ENCODE peak calls at places on chromosomes 11 and 22, in seven cellular contexts. Q is anterior cingulate cortex; C is prostate gland; L is amniotic stem cell; O is stimulated activated CD8-positive, alpha-beta memory T cell treated with anti-CD3 and anti-CD28 coated beads, Interleukin-12 subunit alpha, Interleukin-12 subunit beta, amount 100 ng/mL, for 1 hour; H is neural progenitor cell; Z is BE2C. J is an unnamed sample.

GRCh38 chr22:39429186-39429585 is 27.6 kb upstream of the MGAT3 start:
- DNase-seq in L (no peak), H (no peak), C (no peak), Z (no peak), Q (no peak), O (no peak), J (no peak)

GRCh38 chr11:57248780-57249383 is 11.8 kb upstream of the APLNR start:
- DNase-seq in L (peak; percentile 69), O (no peak), C (peak; percentile 24), Q (peak; percentile 7), H (peak; percentile 89), Z (peak; percentile 74), J (peak; percentile 44)

GRCh38 chr11:61747389-61748285 is 4.8 kb upstream of the MYRF start:
- DNase-seq in O (no peak), C (peak; percentile 64), Z (peak; percentile 67), L (no peak), Q (peak; percentile 41), H (peak; percentile 88), J (peak; percentile 82)

GRCh38 chr22:49600891-49601431 is 226.7 kb downstream of the BRD1 start:
- DNase-seq in C (no peak), H (no peak), Q (no peak), L (no peak), O (no peak), Z (no peak), J (no peak)

GRCh38 chr11:119806064-119806915 is 77.3 kb upstream of the NECTIN1 start:
- DNase-seq in C (no peak), L (no peak), Q (no peak), Z (no peak), H (no peak), O (no peak), J (no peak)

GRCh38 chr11:75276696-75277095 is 36.1 kb downstream of the TPBGL start:
- DNase-seq in Z (no peak), C (no peak), L (no peak), H (no peak), O (no peak), Q (no peak), J (no peak)

GRCh38 chr11:123645576-123645975 is 8.8 kb downstream of the SCN3B start:
- DNase-seq in O (no peak), H (no peak), Q (no peak), L (no peak), C (no peak), Z (no peak), J (no peak)

GRCh38 chr22:23845661-23846469 is 7.1 kb upstream of the DERL3 start:
- DNase-seq in H (no peak), L (no peak), C (no peak), Q (no peak), O (no peak), Z (no peak), J (no peak)

GRCh38 chr11:94325681-94326080 is 21.3 kb downstream of the IZUMO1R start:
- DNase-seq in L (no peak), Z (peak; percentile 55), C (no peak), Q (no peak), H (peak; percentile 73), O (peak; percentile 27), J (no peak)

GRCh38 chr22:46791201-46791731 is 28.8 kb downstream of the TBC1D22A start:
- DNase-seq in L (no peak), C (no peak), Q (no peak), Z (peak; percentile 37), O (peak; percentile 66), H (no peak), J (peak; percentile 78)

GRCh38 chr22:49976439-49977175 is 16.0 kb downstream of the PIM3 start:
- DNase-seq in O (no peak), Z (no peak), Q (no peak), H (no peak), C (no peak), L (no peak), J (no peak)

GRCh38 chr11:15341587-15341986 is 226.9 kb downstream of the INSC start:
- DNase-seq in O (no peak), C (no peak), L (no peak), H (peak; percentile 48), Z (no peak), Q (no peak), J (no peak)

GRCh38 chr22:35761037-35761436 is 43.4 kb downstream of the APOL5 start:
- DNase-seq in H (no peak), Q (no peak), O (no peak), Z (no peak), L (no peak), C (no peak), J (no peak)

GRCh38 chr11:118703563-118704106 is 24.2 kb upstream of the TREH start:
- DNase-seq in Q (no peak), O (no peak), Z (no peak), C (no peak), H (no peak), L (no peak), J (no peak)

GRCh38 chr11:59883597-59883996 is 5.0 kb downstream of the OOSP3 start:
- DNase-seq in H (no peak), C (no peak), O (no peak), Q (no peak), L (no peak), Z (no peak), J (no peak)

GRCh38 chr11:71474141-71474770 is 21.3 kb downstream of the NADSYN1 start:
- DNase-seq in L (no peak), O (no peak), Z (no peak), Q (no peak), H (no peak), C (no peak), J (no peak)

GRCh38 chr11:69922015-69922595 is 102.9 kb upstream of the FGF3 start:
- DNase-seq in Q (no peak), C (no peak), L (no peak), O (no peak), H (no peak), Z (no peak), J (no peak)

GRCh38 chr11:33505140-33505539 is 195.5 kb downstream of the C11orf91 start:
- DNase-seq in C (no peak), L (no peak), O (no peak), Z (no peak), Q (no peak), H (no peak), J (no peak)

GRCh38 chr22:45878901-45879551 is 97.9 kb downstream of the WNT7B start:
- DNase-seq in C (no peak), H (no peak), Z (peak; percentile 27), Q (no peak), O (no peak), L (no peak), J (no peak)

GRCh38 chr11:124717421-124717785 is 22.3 kb upstream of the NRGN start:
- DNase-seq in O (no peak), L (no peak), C (no peak), H (no peak), Q (no peak), Z (no peak), J (no peak)

GRCh38 chr11:12179521-12179920 is 69.1 kb downstream of the MICAL2 start:
- DNase-seq in Z (no peak), O (no peak), C (no peak), H (no peak), Q (peak; percentile 34), L (no peak), J (no peak)

GRCh38 chr11:118258410-118258809 is 5.7 kb downstream of the MPZL2 start:
- DNase-seq in O (no peak), Z (no peak), L (no peak), Q (no peak), C (no peak), H (no peak), J (no peak)

GRCh38 chr11:69500285-69501120 is 19.0 kb downstream of the LINC01488 start:
- DNase-seq in Q (no peak), L (no peak), O (no peak), C (no peak), H (no peak), Z (no peak), J (no peak)

GRCh38 chr11:106697058-106697457 is 321.2 kb downstream of the GUCY1A2 start:
- DNase-seq in L (peak; percentile 8), Z (no peak), O (no peak), Q (no peak), H (no peak), C (no peak), J (no peak)

GRCh38 chr11:20158597-20159257 is 1.5 kb downstream of the DBX1 start:
- DNase-seq in O (no peak), L (peak; percentile 44), Z (no peak), C (peak; percentile 9), Q (no peak), H (peak; percentile 95), J (peak; percentile 65)

GRCh38 chr11:126153999-126154398 is 57.5 kb downstream of the RPUSD4 start:
- DNase-seq in L (no peak), Z (no peak), O (no peak), Q (no peak), C (no peak), H (peak; percentile 82), J (no peak)